ENCODE peak calls at places on chromosomes 11 and 22, in eight cellular contexts. One of them, this sample, is unnamed.

GRCh38 chr11:114501901-114502300 is 57.8 kb downstream of the NXPE1 start:
- DNase-seq in endothelial cell of umbilical vein: no peak
- DNase-seq in CD4-positive, alpha-beta memory T cell: no peak
- DNase-seq in activated CD4-positive, CD25-positive, alpha-beta regulatory T cell treated with anti-CD3 and anti-CD28 coated beads, Interleukin-2, amount 50 U/mL, for 72 hours: no peak
- DNase-seq in gastrocnemius medialis: no peak
- DNase-seq in COLO829: no peak
- DNase-seq in A549: no peak
- DNase-seq in NCI-H1092: no peak
- DNase-seq in this sample: no peak

GRCh38 chr22:33895444-33895843 is 24.8 kb downstream of the LARGE1 start:
- DNase-seq in A549: no peak
- DNase-seq in endothelial cell of umbilical vein: no peak
- DNase-seq in COLO829: no peak
- DNase-seq in gastrocnemius medialis: no peak
- DNase-seq in CD4-positive, alpha-beta memory T cell: no peak
- DNase-seq in activated CD4-positive, CD25-positive, alpha-beta regulatory T cell treated with anti-CD3 and anti-CD28 coated beads, Interleukin-2, amount 50 U/mL, for 72 hours: no peak
- DNase-seq in NCI-H1092: no peak
- DNase-seq in this sample: no peak

GRCh38 chr22:50530280-50530856 is 556 bp upstream of the TYMP start:
- DNase-seq in activated CD4-positive, CD25-positive, alpha-beta regulatory T cell treated with anti-CD3 and anti-CD28 coated beads, Interleukin-2, amount 50 U/mL, for 72 hours: peak
- DNase-seq in CD4-positive, alpha-beta memory T cell: peak
- DNase-seq in NCI-H1092: no peak
- DNase-seq in COLO829: no peak
- DNase-seq in A549: peak
- DNase-seq in gastrocnemius medialis: peak
- DNase-seq in endothelial cell of umbilical vein: no peak
- DNase-seq in this sample: no peak

GRCh38 chr11:122108192-122108799 is 7.7 kb downstream of the BLID start:
- DNase-seq in COLO829: peak
- DNase-seq in A549: peak
- DNase-seq in NCI-H1092: peak
- DNase-seq in gastrocnemius medialis: no peak
- DNase-seq in activated CD4-positive, CD25-positive, alpha-beta regulatory T cell treated with anti-CD3 and anti-CD28 coated beads, Interleukin-2, amount 50 U/mL, for 72 hours: no peak
- DNase-seq in endothelial cell of umbilical vein: peak
- DNase-seq in CD4-positive, alpha-beta memory T cell: no peak
- DNase-seq in this sample: peak

GRCh38 chr11:64545605-64546004 is 45.4 kb upstream of the SLC22A12 start:
- DNase-seq in activated CD4-positive, CD25-positive, alpha-beta regulatory T cell treated with anti-CD3 and anti-CD28 coated beads, Interleukin-2, amount 50 U/mL, for 72 hours: no peak
- DNase-seq in CD4-positive, alpha-beta memory T cell: no peak
- DNase-seq in COLO829: peak
- DNase-seq in NCI-H1092: no peak
- DNase-seq in gastrocnemius medialis: no peak
- DNase-seq in A549: peak
- DNase-seq in endothelial cell of umbilical vein: peak
- DNase-seq in this sample: no peak

GRCh38 chr11:125075900-125076317 is 12.8 kb downstream of the SLC37A2 start:
- DNase-seq in A549: no peak
- DNase-seq in gastrocnemius medialis: peak
- DNase-seq in NCI-H1092: no peak
- DNase-seq in endothelial cell of umbilical vein: no peak
- DNase-seq in CD4-positive, alpha-beta memory T cell: no peak
- DNase-seq in COLO829: no peak
- DNase-seq in activated CD4-positive, CD25-positive, alpha-beta regulatory T cell treated with anti-CD3 and anti-CD28 coated beads, Interleukin-2, amount 50 U/mL, for 72 hours: no peak
- DNase-seq in this sample: peak

GRCh38 chr11:94629741-94630140 is 62.6 kb downstream of the PIWIL4 start:
- DNase-seq in CD4-positive, alpha-beta memory T cell: no peak
- DNase-seq in endothelial cell of umbilical vein: no peak
- DNase-seq in NCI-H1092: no peak
- DNase-seq in gastrocnemius medialis: no peak
- DNase-seq in activated CD4-positive, CD25-positive, alpha-beta regulatory T cell treated with anti-CD3 and anti-CD28 coated beads, Interleukin-2, amount 50 U/mL, for 72 hours: no peak
- DNase-seq in A549: no peak
- DNase-seq in COLO829: no peak
- DNase-seq in this sample: no peak

GRCh38 chr11:45872513-45873356 is 12.7 kb upstream of the MAPK8IP1 start:
- DNase-seq in activated CD4-positive, CD25-positive, alpha-beta regulatory T cell treated with anti-CD3 and anti-CD28 coated beads, Interleukin-2, amount 50 U/mL, for 72 hours: peak
- DNase-seq in CD4-positive, alpha-beta memory T cell: no peak
- DNase-seq in gastrocnemius medialis: peak
- DNase-seq in NCI-H1092: peak
- DNase-seq in COLO829: peak
- DNase-seq in endothelial cell of umbilical vein: peak
- DNase-seq in A549: peak
- DNase-seq in this sample: peak

GRCh38 chr11:62647609-62648005 is 1.2 kb upstream of the GANAB start:
- DNase-seq in activated CD4-positive, CD25-positive, alpha-beta regulatory T cell treated with anti-CD3 and anti-CD28 coated beads, Interleukin-2, amount 50 U/mL, for 72 hours: no peak
- DNase-seq in NCI-H1092: no peak
- DNase-seq in COLO829: no peak
- DNase-seq in CD4-positive, alpha-beta memory T cell: no peak
- DNase-seq in gastrocnemius medialis: no peak
- DNase-seq in A549: no peak
- DNase-seq in endothelial cell of umbilical vein: no peak
- DNase-seq in this sample: no peak

GRCh38 chr11:16815047-16815767 is 76.8 kb downstream of the C11orf58 start:
- DNase-seq in COLO829: no peak
- DNase-seq in CD4-positive, alpha-beta memory T cell: no peak
- DNase-seq in activated CD4-positive, CD25-positive, alpha-beta regulatory T cell treated with anti-CD3 and anti-CD28 coated beads, Interleukin-2, amount 50 U/mL, for 72 hours: no peak
- DNase-seq in NCI-H1092: peak
- DNase-seq in endothelial cell of umbilical vein: no peak
- DNase-seq in A549: no peak
- DNase-seq in gastrocnemius medialis: peak
- DNase-seq in this sample: no peak

GRCh38 chr11:64561984-64562722 is 28.9 kb upstream of the SLC22A12 start:
- DNase-seq in gastrocnemius medialis: no peak
- DNase-seq in A549: no peak
- DNase-seq in activated CD4-positive, CD25-positive, alpha-beta regulatory T cell treated with anti-CD3 and anti-CD28 coated beads, Interleukin-2, amount 50 U/mL, for 72 hours: no peak
- DNase-seq in COLO829: no peak
- DNase-seq in endothelial cell of umbilical vein: no peak
- DNase-seq in CD4-positive, alpha-beta memory T cell: no peak
- DNase-seq in NCI-H1092: no peak
- DNase-seq in this sample: no peak

GRCh38 chr11:12288212-12288933 is 89.0 kb upstream of the PARVA start:
- DNase-seq in A549: peak
- DNase-seq in COLO829: peak
- DNase-seq in endothelial cell of umbilical vein: peak
- DNase-seq in CD4-positive, alpha-beta memory T cell: no peak
- DNase-seq in gastrocnemius medialis: peak
- DNase-seq in NCI-H1092: peak
- DNase-seq in activated CD4-positive, CD25-positive, alpha-beta regulatory T cell treated with anti-CD3 and anti-CD28 coated beads, Interleukin-2, amount 50 U/mL, for 72 hours: peak
- DNase-seq in this sample: peak

GRCh38 chr11:69510471-69511357 is 29.3 kb downstream of the LINC01488 start:
- DNase-seq in COLO829: no peak
- DNase-seq in endothelial cell of umbilical vein: no peak
- DNase-seq in A549: no peak
- DNase-seq in gastrocnemius medialis: no peak
- DNase-seq in CD4-positive, alpha-beta memory T cell: no peak
- DNase-seq in NCI-H1092: no peak
- DNase-seq in activated CD4-positive, CD25-positive, alpha-beta regulatory T cell treated with anti-CD3 and anti-CD28 coated beads, Interleukin-2, amount 50 U/mL, for 72 hours: no peak
- DNase-seq in this sample: peak

GRCh38 chr11:92198276-92198675 is 26.3 kb upstream of the FAT3 start:
- DNase-seq in CD4-positive, alpha-beta memory T cell: no peak
- DNase-seq in A549: no peak
- DNase-seq in gastrocnemius medialis: no peak
- DNase-seq in COLO829: no peak
- DNase-seq in activated CD4-positive, CD25-positive, alpha-beta regulatory T cell treated with anti-CD3 and anti-CD28 coated beads, Interleukin-2, amount 50 U/mL, for 72 hours: no peak
- DNase-seq in endothelial cell of umbilical vein: no peak
- DNase-seq in NCI-H1092: no peak
- DNase-seq in this sample: no peak

This sample was measured in K562.